ENCODE peak calls at places on chromosomes 11 and 22, in four cellular contexts. M is A549, Z is SJSA1, J is LNCaP clone FGC. E is an unnamed sample.
A peak's percentile ranks its signal among the peaks of the same experiment; 100 is the strongest.

GRCh38 chr22:20583471-20583922 is 76.1 kb downstream of the MED15 start:
- DNase-seq in M (no peak), Z (no peak), J (no peak), E (no peak)

GRCh38 chr11:111663820-111664219 is 61.6 kb downstream of the SIK2 start:
- DNase-seq in M (no peak), Z (no peak), J (peak; percentile 4), E (no peak)

GRCh38 chr11:16969010-16970004 is 44.9 kb downstream of the PLEKHA7 start:
- DNase-seq in M (no peak), Z (no peak), J (no peak), E (no peak)

GRCh38 chr11:104918113-104918824 is 20.0 kb upstream of the CASP12 start:
- DNase-seq in M (no peak), Z (no peak), J (no peak), E (no peak)

GRCh38 chr11:124098142-124098541 is 17.1 kb upstream of the VWA5A start:
- DNase-seq in M (no peak), Z (no peak), J (no peak), E (no peak)

GRCh38 chr11:95503047-95503446 is 272.0 kb upstream of the SESN3 start:
- DNase-seq in M (no peak), Z (no peak), J (no peak), E (no peak)

GRCh38 chr11:96054870-96055705 is 131.2 kb upstream of the MTMR2 start:
- DNase-seq in M (peak; percentile 7), Z (no peak), J (peak; percentile 26), E (no peak)

GRCh38 chr11:21056644-21057043 is 387.3 kb downstream of the NELL1 start:
- DNase-seq in M (no peak), Z (no peak), J (no peak), E (no peak)

GRCh38 chr11:47565340-47566165 is at the start of gene PTPMT1:
- DNase-seq in M (peak; percentile 55), Z (peak; percentile 82), J (peak; percentile 17), E (peak; percentile 21)

GRCh38 chr11:18192988-18193387 is 20.4 kb downstream of the MRGPRX4 start:
- DNase-seq in M (no peak), Z (no peak), J (no peak), E (no peak)

GRCh38 chr11:78290293-78291176 is 101.8 kb downstream of the USP35 start:
- DNase-seq in M (no peak), Z (no peak), J (no peak), E (no peak)

GRCh38 chr11:88508808-88509581 is 171.5 kb upstream of the CTSC start:
- DNase-seq in M (no peak), Z (no peak), J (no peak), E (no peak)

GRCh38 chr11:1569251-1569780 is 2.8 kb downstream of the DUSP8 start:
- DNase-seq in M (no peak), Z (no peak), J (no peak), E (no peak)

GRCh38 chr11:119374632-119375394 is 6.7 kb downstream of the USP2 start:
- DNase-seq in M (no peak), Z (no peak), J (no peak), E (no peak)

GRCh38 chr11:70397336-70397982 is 870 bp upstream of the CTTN start:
- DNase-seq in M (no peak), Z (no peak), J (peak; percentile 19), E (no peak)

GRCh38 chr11:20249313-20249873 is 89.1 kb upstream of the DBX1 start:
- DNase-seq in M (no peak), Z (no peak), J (no peak), E (no peak)

GRCh38 chr11:44326615-44327475 is 16.9 kb upstream of the ALX4 start:
- DNase-seq in M (no peak), Z (no peak), J (no peak), E (no peak)

GRCh38 chr11:8252388-8252787 is 11.3 kb downstream of the LMO1 start:
- DNase-seq in M (no peak), Z (no peak), J (no peak), E (no peak)

GRCh38 chr11:61541568-61541967 is 33.0 kb downstream of the LRRC10B start:
- DNase-seq in M (peak; percentile 26), Z (no peak), J (no peak), E (no peak)

GRCh38 chr22:26484360-26484706 is 656 bp downstream of the SRRD start:
- DNase-seq in M (no peak), Z (no peak), J (no peak), E (no peak)

GRCh38 chr22:49753961-49754673 is 73.6 kb downstream of the BRD1 start:
- DNase-seq in M (no peak), Z (no peak), J (no peak), E (no peak)

GRCh38 chr11:46920709-46921108 is 2.4 kb upstream of the LRP4 start:
- DNase-seq in M (peak; percentile 63), Z (peak; percentile 86), J (no peak), E (peak; percentile 54)

GRCh38 chr11:18012906-18013781 is at the start of gene SERGEF:
- DNase-seq in M (peak; percentile 73), Z (peak; percentile 96), J (peak; percentile 69), E (peak; percentile 76)

GRCh38 chr11:69004411-69005182 is 8.4 kb downstream of the MRGPRF start:
- DNase-seq in M (no peak), Z (peak; percentile 60), J (no peak), E (no peak)

GRCh38 chr11:65558002-65558784 is at the start of gene LTBP3:
- DNase-seq in M (peak; percentile 59), Z (peak; percentile 87), J (no peak), E (peak; percentile 49)

E was measured in T1000.